ENCODE peak calls at places on chromosomes 3 and 15, in eight cellular contexts. W is Panc1, V is spleen, K is astrocyte, Y is right lobe of liver, G is breast epithelium, P is pancreas, A is HepG2. Z is an unnamed sample.

GRCh38 chr15:77028451-77029165 is 33.7 kb downstream of the PSTPIP1 start:
- DNase-seq in W (no peak), V (peak), K (no peak), Y (peak), G (no peak), P (no peak), A (no peak), Z (no peak)

GRCh38 chr15:68230157-68231100 is 901 bp upstream of the CLN6 start:
- DNase-seq in W (no peak), V (no peak), K (no peak), Y (no peak), G (no peak), P (no peak), A (no peak), Z (peak)

GRCh38 chr15:39918688-39919385 is 1.2 kb downstream of the GPR176 start:
- DNase-seq in W (no peak), V (no peak), K (peak), Y (no peak), G (no peak), P (no peak), A (no peak), Z (peak)

GRCh38 chr3:105187340-105187739 is 179.4 kb upstream of the ALCAM start:
- DNase-seq in W (no peak), V (no peak), K (no peak), Y (no peak), G (no peak), P (no peak), A (no peak), Z (no peak)

GRCh38 chr3:100706365-100706764 is 2.9 kb upstream of the TFG start:
- DNase-seq in W (no peak), V (no peak), K (peak), Y (no peak), G (no peak), P (no peak), A (no peak), Z (peak)

GRCh38 chr3:186552408-186553031 is 8.3 kb upstream of the CRYGS start:
- DNase-seq in W (no peak), V (no peak), K (no peak), Y (no peak), G (no peak), P (no peak), A (peak), Z (no peak)

GRCh38 chr3:46020766-46021510 is 6.3 kb downstream of the XCR1 start:
- DNase-seq in W (no peak), V (no peak), K (no peak), Y (no peak), G (no peak), P (no peak), A (no peak), Z (no peak)

GRCh38 chr15:39777497-39777896 is 5.1 kb downstream of the FSIP1 start:
- DNase-seq in W (no peak), V (no peak), K (peak), Y (no peak), G (no peak), P (no peak), A (no peak), Z (peak)

GRCh38 chr15:68643216-68643830 is 64.5 kb downstream of the CORO2B start:
- DNase-seq in W (no peak), V (peak), K (no peak), Y (no peak), G (no peak), P (no peak), A (no peak), Z (no peak)

GRCh38 chr3:88000853-88001252 is 58.0 kb downstream of the CGGBP1 start:
- DNase-seq in W (no peak), V (no peak), K (no peak), Y (no peak), G (no peak), P (no peak), A (no peak), Z (no peak)

GRCh38 chr3:83895892-83896291 is 1062.9 kb upstream of the CADM2 start:
- DNase-seq in W (no peak), V (no peak), K (no peak), Y (no peak), G (no peak), P (no peak), A (no peak), Z (no peak)

GRCh38 chr3:13501958-13502790 is 22.1 kb downstream of the HDAC11 start:
- DNase-seq in W (no peak), V (peak), K (no peak), Y (no peak), G (no peak), P (no peak), A (no peak), Z (no peak)

GRCh38 chr15:25792128-25792527 is 71.0 kb downstream of the ATP10A start:
- DNase-seq in W (no peak), V (no peak), K (no peak), Y (no peak), G (no peak), P (no peak), A (no peak), Z (no peak)

GRCh38 chr15:48939686-48940085 is 24.0 kb downstream of the SHC4 start:
- DNase-seq in W (no peak), V (no peak), K (peak), Y (no peak), G (no peak), P (no peak), A (no peak), Z (peak)

GRCh38 chr15:48940508-48940907 is 23.2 kb downstream of the SHC4 start:
- DNase-seq in W (no peak), V (no peak), K (peak), Y (no peak), G (no peak), P (no peak), A (no peak), Z (peak)

GRCh38 chr15:48937886-48938285 is 25.8 kb downstream of the SHC4 start:
- DNase-seq in W (no peak), V (no peak), K (no peak), Y (no peak), G (no peak), P (no peak), A (no peak), Z (no peak)

GRCh38 chr15:48935236-48935635 is 28.5 kb downstream of the SHC4 start:
- DNase-seq in W (no peak), V (no peak), K (no peak), Y (no peak), G (no peak), P (no peak), A (no peak), Z (no peak)

GRCh38 chr15:48936666-48937065 is 27.1 kb downstream of the SHC4 start:
- DNase-seq in W (no peak), V (no peak), K (peak), Y (no peak), G (no peak), P (no peak), A (no peak), Z (peak)
- H3K27ac ChIP-seq in W (no peak), V (no peak), K (peak), Y (no peak), G (no peak), P (no peak), A (no peak), Z (peak)

GRCh38 chr3:17634964-17635363 is 107.5 kb downstream of the TBC1D5 start:
- DNase-seq in W (no peak), V (no peak), K (no peak), Y (no peak), G (no peak), P (no peak), A (no peak), Z (no peak)
- H3K27ac ChIP-seq in W (no peak), V (no peak), K (no peak), Y (no peak), G (no peak), P (no peak), A (no peak), Z (peak)

GRCh38 chr3:127690106-127690505 is 17.4 kb downstream of the ABTB1 start:
- DNase-seq in W (no peak), V (peak), K (peak), Y (peak), G (no peak), P (no peak), A (peak), Z (peak)
- H3K27ac ChIP-seq in W (no peak), V (no peak), K (peak), Y (no peak), G (peak), P (no peak), A (no peak), Z (peak)

GRCh38 chr3:42660898-42661297 is 7.4 kb downstream of the ZBTB47 start:
- DNase-seq in W (no peak), V (no peak), K (no peak), Y (no peak), G (no peak), P (peak), A (peak), Z (no peak)
- H3K27ac ChIP-seq in W (no peak), V (no peak), K (no peak), Y (no peak), G (peak), P (no peak), A (no peak), Z (no peak)

GRCh38 chr3:24881239-24881638 is 386.6 kb upstream of the THRB start:
- DNase-seq in W (no peak), V (no peak), K (no peak), Y (no peak), G (no peak), P (no peak), A (no peak), Z (no peak)

GRCh38 chr3:24890012-24890411 is 395.4 kb upstream of the THRB start:
- DNase-seq in W (no peak), V (no peak), K (no peak), Y (no peak), G (no peak), P (no peak), A (no peak), Z (no peak)

GRCh38 chr3:24886511-24886910 is 391.9 kb upstream of the THRB start:
- DNase-seq in W (no peak), V (no peak), K (no peak), Y (no peak), G (no peak), P (no peak), A (no peak), Z (no peak)
- H3K27ac ChIP-seq in W (no peak), V (no peak), K (no peak), Y (no peak), G (no peak), P (no peak), A (no peak), Z (no peak)

Z was measured in GM23248.